ENCODE peak calls at places on chromosomes 4 and X, in five cellular contexts. One of them, this sample, is unnamed.
A peak's percentile ranks its signal among the peaks of the same experiment; 100 is the strongest.

GRCh38 chrX:118350221-118350620 is 4.3 kb downstream of the WDR44 start:
- DNase-seq in activated T-cell treated with anti-CD3 and anti-CD28 coated beads for 1 hour: no peak
- DNase-seq in T-helper 17 cell: no peak
- DNase-seq in hippocampal formation: no peak
- DNase-seq in activated CD8-positive, alpha-beta memory T cell treated with anti-CD3 and anti-CD28 coated beads for 1 hour: no peak
- DNase-seq in this sample: no peak

GRCh38 chr4:78309352-78309751 is 242.2 kb upstream of the ANXA3 start:
- DNase-seq in activated T-cell treated with anti-CD3 and anti-CD28 coated beads for 1 hour: no peak
- DNase-seq in hippocampal formation: no peak
- DNase-seq in T-helper 17 cell: no peak
- DNase-seq in activated CD8-positive, alpha-beta memory T cell treated with anti-CD3 and anti-CD28 coated beads for 1 hour: no peak
- DNase-seq in this sample: no peak

GRCh38 chr4:145619639-145619996 is 433 bp downstream of the MMAA start:
- DNase-seq in hippocampal formation: no peak
- DNase-seq in T-helper 17 cell: no peak
- DNase-seq in activated T-cell treated with anti-CD3 and anti-CD28 coated beads for 1 hour: peak; percentile 15
- DNase-seq in activated CD8-positive, alpha-beta memory T cell treated with anti-CD3 and anti-CD28 coated beads for 1 hour: peak; percentile 13
- DNase-seq in this sample: no peak

GRCh38 chr4:915595-915994 is 16.5 kb downstream of the GAK start:
- DNase-seq in T-helper 17 cell: no peak
- DNase-seq in hippocampal formation: no peak
- DNase-seq in activated T-cell treated with anti-CD3 and anti-CD28 coated beads for 1 hour: no peak
- DNase-seq in activated CD8-positive, alpha-beta memory T cell treated with anti-CD3 and anti-CD28 coated beads for 1 hour: no peak
- DNase-seq in this sample: no peak

GRCh38 chr4:25536577-25537325 is 118.9 kb upstream of the SLC34A2 start:
- DNase-seq in hippocampal formation: no peak
- DNase-seq in activated T-cell treated with anti-CD3 and anti-CD28 coated beads for 1 hour: no peak
- DNase-seq in T-helper 17 cell: no peak
- DNase-seq in activated CD8-positive, alpha-beta memory T cell treated with anti-CD3 and anti-CD28 coated beads for 1 hour: no peak
- DNase-seq in this sample: no peak

GRCh38 chr4:104591505-104591904 is 96.8 kb upstream of the CXXC4 start:
- DNase-seq in hippocampal formation: no peak
- DNase-seq in activated T-cell treated with anti-CD3 and anti-CD28 coated beads for 1 hour: no peak
- DNase-seq in activated CD8-positive, alpha-beta memory T cell treated with anti-CD3 and anti-CD28 coated beads for 1 hour: no peak
- DNase-seq in T-helper 17 cell: no peak
- DNase-seq in this sample: no peak

GRCh38 chrX:110425222-110425621 is 66.6 kb downstream of the RTL9 start:
- DNase-seq in activated T-cell treated with anti-CD3 and anti-CD28 coated beads for 1 hour: no peak
- DNase-seq in activated CD8-positive, alpha-beta memory T cell treated with anti-CD3 and anti-CD28 coated beads for 1 hour: no peak
- DNase-seq in T-helper 17 cell: no peak
- DNase-seq in hippocampal formation: no peak
- DNase-seq in this sample: no peak

GRCh38 chr4:13441506-13441905 is 42.6 kb downstream of the RAB28 start:
- DNase-seq in activated CD8-positive, alpha-beta memory T cell treated with anti-CD3 and anti-CD28 coated beads for 1 hour: no peak
- DNase-seq in activated T-cell treated with anti-CD3 and anti-CD28 coated beads for 1 hour: no peak
- DNase-seq in T-helper 17 cell: no peak
- DNase-seq in hippocampal formation: no peak
- DNase-seq in this sample: no peak

GRCh38 chr4:76830612-76831474 is 67.1 kb downstream of the SOWAHB start:
- DNase-seq in T-helper 17 cell: no peak
- DNase-seq in activated T-cell treated with anti-CD3 and anti-CD28 coated beads for 1 hour: no peak
- DNase-seq in hippocampal formation: no peak
- DNase-seq in activated CD8-positive, alpha-beta memory T cell treated with anti-CD3 and anti-CD28 coated beads for 1 hour: no peak
- DNase-seq in this sample: no peak

GRCh38 chr4:69321153-69321729 is 41.0 kb downstream of the UGT2B28 start:
- DNase-seq in activated T-cell treated with anti-CD3 and anti-CD28 coated beads for 1 hour: no peak
- DNase-seq in activated CD8-positive, alpha-beta memory T cell treated with anti-CD3 and anti-CD28 coated beads for 1 hour: no peak
- DNase-seq in T-helper 17 cell: no peak
- DNase-seq in hippocampal formation: no peak
- DNase-seq in this sample: no peak

GRCh38 chr4:161419822-161420221 is 744.0 kb downstream of the FSTL5 start:
- DNase-seq in activated CD8-positive, alpha-beta memory T cell treated with anti-CD3 and anti-CD28 coated beads for 1 hour: no peak
- DNase-seq in hippocampal formation: no peak
- DNase-seq in T-helper 17 cell: no peak
- DNase-seq in activated T-cell treated with anti-CD3 and anti-CD28 coated beads for 1 hour: no peak
- DNase-seq in this sample: no peak

GRCh38 chrX:130696542-130696941 is 206.5 kb downstream of the ENOX2 start:
- DNase-seq in T-helper 17 cell: no peak
- DNase-seq in hippocampal formation: no peak
- DNase-seq in activated T-cell treated with anti-CD3 and anti-CD28 coated beads for 1 hour: no peak
- DNase-seq in activated CD8-positive, alpha-beta memory T cell treated with anti-CD3 and anti-CD28 coated beads for 1 hour: no peak
- DNase-seq in this sample: no peak

GRCh38 chrX:10484683-10485247 is 135.6 kb downstream of the MID1 start:
- DNase-seq in activated T-cell treated with anti-CD3 and anti-CD28 coated beads for 1 hour: no peak
- DNase-seq in hippocampal formation: no peak
- DNase-seq in activated CD8-positive, alpha-beta memory T cell treated with anti-CD3 and anti-CD28 coated beads for 1 hour: no peak
- DNase-seq in T-helper 17 cell: no peak
- DNase-seq in this sample: no peak

GRCh38 chr4:8163026-8163425 is 4.4 kb upstream of the ABLIM2 start:
- DNase-seq in activated T-cell treated with anti-CD3 and anti-CD28 coated beads for 1 hour: no peak
- DNase-seq in activated CD8-positive, alpha-beta memory T cell treated with anti-CD3 and anti-CD28 coated beads for 1 hour: no peak
- DNase-seq in T-helper 17 cell: no peak
- DNase-seq in hippocampal formation: no peak
- DNase-seq in this sample: no peak

GRCh38 chr4:8435656-8436121 is 4.8 kb downstream of the ACOX3 start:
- DNase-seq in hippocampal formation: no peak
- DNase-seq in T-helper 17 cell: peak; percentile 14
- DNase-seq in activated CD8-positive, alpha-beta memory T cell treated with anti-CD3 and anti-CD28 coated beads for 1 hour: no peak
- DNase-seq in activated T-cell treated with anti-CD3 and anti-CD28 coated beads for 1 hour: peak; percentile 3
- DNase-seq in this sample: no peak

GRCh38 chrX:56788229-56788628 is 59.2 kb downstream of the NBDY start:
- DNase-seq in hippocampal formation: peak; percentile 69
- DNase-seq in activated T-cell treated with anti-CD3 and anti-CD28 coated beads for 1 hour: no peak
- DNase-seq in activated CD8-positive, alpha-beta memory T cell treated with anti-CD3 and anti-CD28 coated beads for 1 hour: no peak
- DNase-seq in T-helper 17 cell: no peak
- DNase-seq in this sample: peak; percentile 56

GRCh38 chr4:6437682-6438264 is 34.6 kb downstream of the PPP2R2C start:
- DNase-seq in hippocampal formation: no peak
- DNase-seq in activated CD8-positive, alpha-beta memory T cell treated with anti-CD3 and anti-CD28 coated beads for 1 hour: no peak
- DNase-seq in T-helper 17 cell: no peak
- DNase-seq in activated T-cell treated with anti-CD3 and anti-CD28 coated beads for 1 hour: no peak
- DNase-seq in this sample: no peak

This sample was measured in anterior cingulate cortex.